ENCODE peak calls at places on chromosomes 2 and 18, in six cellular contexts. One of them, this sample, is unnamed.

GRCh38 chr18:62384610-62385097 is 59.5 kb downstream of the TNFRSF11A start:
- DNase-seq in stimulated activated naive B cell treated with anti-CD40 and anti-IgM and Interleukin-4, amounts not matched to agents 10 μg/mL and 1 μg/mL and 100 μg/mL, for 72 hours: no peak
- DNase-seq in CD8-positive, alpha-beta memory T cell: no peak
- DNase-seq in uterus: no peak
- DNase-seq in effector memory CD8-positive, alpha-beta T cell: no peak
- DNase-seq in stimulated activated CD8-positive, alpha-beta memory T cell treated with anti-CD3 and anti-CD28 coated beads, Interleukin-4, amount 100 ng/mL, for 48 hours: no peak
- DNase-seq in this sample: no peak

GRCh38 chr2:170815746-170816498 is 765 bp upstream of the GAD1 start:
- DNase-seq in stimulated activated CD8-positive, alpha-beta memory T cell treated with anti-CD3 and anti-CD28 coated beads, Interleukin-4, amount 100 ng/mL, for 48 hours: peak; percentile 79
- DNase-seq in stimulated activated naive B cell treated with anti-CD40 and anti-IgM and Interleukin-4, amounts not matched to agents 10 μg/mL and 1 μg/mL and 100 μg/mL, for 72 hours: peak; percentile 44
- DNase-seq in uterus: peak; percentile 61
- DNase-seq in effector memory CD8-positive, alpha-beta T cell: peak; percentile 56
- DNase-seq in CD8-positive, alpha-beta memory T cell: peak; percentile 32
- DNase-seq in this sample: no peak

GRCh38 chr18:35290070-35290735 is at the start of gene ZSCAN30:
- DNase-seq in effector memory CD8-positive, alpha-beta T cell: peak; percentile 98
- DNase-seq in stimulated activated CD8-positive, alpha-beta memory T cell treated with anti-CD3 and anti-CD28 coated beads, Interleukin-4, amount 100 ng/mL, for 48 hours: peak; percentile 97
- DNase-seq in stimulated activated naive B cell treated with anti-CD40 and anti-IgM and Interleukin-4, amounts not matched to agents 10 μg/mL and 1 μg/mL and 100 μg/mL, for 72 hours: peak; percentile 96
- DNase-seq in uterus: peak; percentile 96
- DNase-seq in CD8-positive, alpha-beta memory T cell: peak; percentile 92
- DNase-seq in this sample: peak; percentile 79

GRCh38 chr2:190362894-190363293 is 19.5 kb downstream of the INPP1 start:
- DNase-seq in CD8-positive, alpha-beta memory T cell: no peak
- DNase-seq in uterus: no peak
- DNase-seq in stimulated activated naive B cell treated with anti-CD40 and anti-IgM and Interleukin-4, amounts not matched to agents 10 μg/mL and 1 μg/mL and 100 μg/mL, for 72 hours: no peak
- DNase-seq in effector memory CD8-positive, alpha-beta T cell: no peak
- DNase-seq in stimulated activated CD8-positive, alpha-beta memory T cell treated with anti-CD3 and anti-CD28 coated beads, Interleukin-4, amount 100 ng/mL, for 48 hours: no peak
- DNase-seq in this sample: no peak

GRCh38 chr18:13364721-13365205 is 146.2 kb downstream of the LDLRAD4 start:
- DNase-seq in stimulated activated naive B cell treated with anti-CD40 and anti-IgM and Interleukin-4, amounts not matched to agents 10 μg/mL and 1 μg/mL and 100 μg/mL, for 72 hours: no peak
- DNase-seq in uterus: no peak
- DNase-seq in stimulated activated CD8-positive, alpha-beta memory T cell treated with anti-CD3 and anti-CD28 coated beads, Interleukin-4, amount 100 ng/mL, for 48 hours: no peak
- DNase-seq in effector memory CD8-positive, alpha-beta T cell: no peak
- DNase-seq in CD8-positive, alpha-beta memory T cell: no peak
- DNase-seq in this sample: no peak

GRCh38 chr2:22035333-22035964 is 911.7 kb downstream of the TDRD15 start:
- DNase-seq in stimulated activated naive B cell treated with anti-CD40 and anti-IgM and Interleukin-4, amounts not matched to agents 10 μg/mL and 1 μg/mL and 100 μg/mL, for 72 hours: no peak
- DNase-seq in CD8-positive, alpha-beta memory T cell: no peak
- DNase-seq in stimulated activated CD8-positive, alpha-beta memory T cell treated with anti-CD3 and anti-CD28 coated beads, Interleukin-4, amount 100 ng/mL, for 48 hours: no peak
- DNase-seq in effector memory CD8-positive, alpha-beta T cell: no peak
- DNase-seq in uterus: no peak
- DNase-seq in this sample: no peak

GRCh38 chr2:150598383-150598782 is 110.9 kb upstream of the RND3 start:
- DNase-seq in CD8-positive, alpha-beta memory T cell: no peak
- DNase-seq in stimulated activated naive B cell treated with anti-CD40 and anti-IgM and Interleukin-4, amounts not matched to agents 10 μg/mL and 1 μg/mL and 100 μg/mL, for 72 hours: no peak
- DNase-seq in stimulated activated CD8-positive, alpha-beta memory T cell treated with anti-CD3 and anti-CD28 coated beads, Interleukin-4, amount 100 ng/mL, for 48 hours: no peak
- DNase-seq in effector memory CD8-positive, alpha-beta T cell: no peak
- DNase-seq in uterus: no peak
- DNase-seq in this sample: no peak

GRCh38 chr18:26335139-26335933 is 109.1 kb downstream of the TAF4B start:
- DNase-seq in CD8-positive, alpha-beta memory T cell: no peak
- DNase-seq in effector memory CD8-positive, alpha-beta T cell: no peak
- DNase-seq in stimulated activated CD8-positive, alpha-beta memory T cell treated with anti-CD3 and anti-CD28 coated beads, Interleukin-4, amount 100 ng/mL, for 48 hours: no peak
- DNase-seq in stimulated activated naive B cell treated with anti-CD40 and anti-IgM and Interleukin-4, amounts not matched to agents 10 μg/mL and 1 μg/mL and 100 μg/mL, for 72 hours: no peak
- DNase-seq in uterus: no peak
- DNase-seq in this sample: no peak

GRCh38 chr2:112692496-112692911 is 28.3 kb upstream of the NT5DC4 start:
- DNase-seq in stimulated activated CD8-positive, alpha-beta memory T cell treated with anti-CD3 and anti-CD28 coated beads, Interleukin-4, amount 100 ng/mL, for 48 hours: peak; percentile 74
- DNase-seq in uterus: no peak
- DNase-seq in CD8-positive, alpha-beta memory T cell: peak; percentile 27
- DNase-seq in effector memory CD8-positive, alpha-beta T cell: peak; percentile 33
- DNase-seq in stimulated activated naive B cell treated with anti-CD40 and anti-IgM and Interleukin-4, amounts not matched to agents 10 μg/mL and 1 μg/mL and 100 μg/mL, for 72 hours: no peak
- DNase-seq in this sample: peak; percentile 90

GRCh38 chr2:44912660-44913059 is 28.8 kb upstream of the SIX3 start:
- DNase-seq in effector memory CD8-positive, alpha-beta T cell: no peak
- DNase-seq in stimulated activated naive B cell treated with anti-CD40 and anti-IgM and Interleukin-4, amounts not matched to agents 10 μg/mL and 1 μg/mL and 100 μg/mL, for 72 hours: no peak
- DNase-seq in CD8-positive, alpha-beta memory T cell: no peak
- DNase-seq in uterus: no peak
- DNase-seq in stimulated activated CD8-positive, alpha-beta memory T cell treated with anti-CD3 and anti-CD28 coated beads, Interleukin-4, amount 100 ng/mL, for 48 hours: no peak
- DNase-seq in this sample: no peak

GRCh38 chr2:213086566-213086965 is 64.8 kb downstream of the IKZF2 start:
- DNase-seq in stimulated activated CD8-positive, alpha-beta memory T cell treated with anti-CD3 and anti-CD28 coated beads, Interleukin-4, amount 100 ng/mL, for 48 hours: no peak
- DNase-seq in uterus: no peak
- DNase-seq in CD8-positive, alpha-beta memory T cell: no peak
- DNase-seq in effector memory CD8-positive, alpha-beta T cell: no peak
- DNase-seq in stimulated activated naive B cell treated with anti-CD40 and anti-IgM and Interleukin-4, amounts not matched to agents 10 μg/mL and 1 μg/mL and 100 μg/mL, for 72 hours: no peak
- DNase-seq in this sample: no peak

GRCh38 chr2:174602741-174603140 is 5.1 kb upstream of the WIPF1 start:
- DNase-seq in stimulated activated naive B cell treated with anti-CD40 and anti-IgM and Interleukin-4, amounts not matched to agents 10 μg/mL and 1 μg/mL and 100 μg/mL, for 72 hours: no peak
- DNase-seq in stimulated activated CD8-positive, alpha-beta memory T cell treated with anti-CD3 and anti-CD28 coated beads, Interleukin-4, amount 100 ng/mL, for 48 hours: no peak
- DNase-seq in effector memory CD8-positive, alpha-beta T cell: no peak
- DNase-seq in uterus: no peak
- DNase-seq in CD8-positive, alpha-beta memory T cell: no peak
- DNase-seq in this sample: no peak

GRCh38 chr2:152471499-152471898 is 136.5 kb downstream of the FMNL2 start:
- DNase-seq in stimulated activated CD8-positive, alpha-beta memory T cell treated with anti-CD3 and anti-CD28 coated beads, Interleukin-4, amount 100 ng/mL, for 48 hours: no peak
- DNase-seq in uterus: no peak
- DNase-seq in effector memory CD8-positive, alpha-beta T cell: no peak
- DNase-seq in CD8-positive, alpha-beta memory T cell: no peak
- DNase-seq in stimulated activated naive B cell treated with anti-CD40 and anti-IgM and Interleukin-4, amounts not matched to agents 10 μg/mL and 1 μg/mL and 100 μg/mL, for 72 hours: no peak
- DNase-seq in this sample: no peak

GRCh38 chr18:23213200-23213599 is 77.9 kb downstream of the CABLES1 start:
- DNase-seq in stimulated activated CD8-positive, alpha-beta memory T cell treated with anti-CD3 and anti-CD28 coated beads, Interleukin-4, amount 100 ng/mL, for 48 hours: no peak
- DNase-seq in stimulated activated naive B cell treated with anti-CD40 and anti-IgM and Interleukin-4, amounts not matched to agents 10 μg/mL and 1 μg/mL and 100 μg/mL, for 72 hours: no peak
- DNase-seq in effector memory CD8-positive, alpha-beta T cell: no peak
- DNase-seq in uterus: no peak
- DNase-seq in CD8-positive, alpha-beta memory T cell: no peak
- DNase-seq in this sample: no peak

GRCh38 chr2:1614564-1614963 is 129.8 kb downstream of the PXDN start:
- DNase-seq in stimulated activated CD8-positive, alpha-beta memory T cell treated with anti-CD3 and anti-CD28 coated beads, Interleukin-4, amount 100 ng/mL, for 48 hours: no peak
- DNase-seq in uterus: no peak
- DNase-seq in CD8-positive, alpha-beta memory T cell: no peak
- DNase-seq in effector memory CD8-positive, alpha-beta T cell: no peak
- DNase-seq in stimulated activated naive B cell treated with anti-CD40 and anti-IgM and Interleukin-4, amounts not matched to agents 10 μg/mL and 1 μg/mL and 100 μg/mL, for 72 hours: peak; percentile 13
- DNase-seq in this sample: no peak

GRCh38 chr18:57209697-57210096 is 62.8 kb downstream of the BOD1L2 start:
- DNase-seq in stimulated activated CD8-positive, alpha-beta memory T cell treated with anti-CD3 and anti-CD28 coated beads, Interleukin-4, amount 100 ng/mL, for 48 hours: no peak
- DNase-seq in stimulated activated naive B cell treated with anti-CD40 and anti-IgM and Interleukin-4, amounts not matched to agents 10 μg/mL and 1 μg/mL and 100 μg/mL, for 72 hours: peak; percentile 13
- DNase-seq in uterus: no peak
- DNase-seq in effector memory CD8-positive, alpha-beta T cell: no peak
- DNase-seq in CD8-positive, alpha-beta memory T cell: no peak
- DNase-seq in this sample: no peak

This sample was measured in Panc1.